ENCODE peak calls at places on chromosomes 16 and 17, in eight cellular contexts. W, Q, U, F, S, D, Z and C are unnamed samples.

GRCh38 chr17:78214706-78215061 is 631 bp downstream of the BIRC5 start:
- DNase-seq in W (no peak), Q (no peak), U (no peak), F (no peak), S (no peak), D (no peak), Z (no peak), C (no peak)

GRCh38 chr17:81404557-81405165 is 9.4 kb downstream of the BAHCC1 start:
- DNase-seq in W (no peak), Q (no peak), U (no peak), F (no peak), S (no peak), D (no peak), Z (no peak), C (no peak)

GRCh38 chr17:41308251-41308917 is 725 bp downstream of the KRTAP16-1 start:
- DNase-seq in W (peak; percentile 11), Q (no peak), U (peak; percentile 87), F (no peak), S (peak; percentile 57), D (peak; percentile 67), Z (peak; percentile 34), C (no peak)

GRCh38 chr16:2779151-2779920 is 2.3 kb upstream of the ELOB start:
- DNase-seq in W (no peak), Q (no peak), U (no peak), F (no peak), S (peak; percentile 55), D (no peak), Z (no peak), C (no peak)

GRCh38 chr17:40559016-40559853 is 6.0 kb downstream of the CCR7 start:
- DNase-seq in W (no peak), Q (peak; percentile 53), U (peak; percentile 69), F (no peak), S (peak; percentile 31), D (no peak), Z (no peak), C (no peak)

GRCh38 chr16:8670014-8670560 is 4.3 kb upstream of the ABAT start:
- DNase-seq in W (no peak), Q (no peak), U (no peak), F (no peak), S (no peak), D (no peak), Z (no peak), C (no peak)

GRCh38 chr16:11075163-11075562 is 130.8 kb downstream of the CLEC16A start:
- DNase-seq in W (no peak), Q (no peak), U (no peak), F (no peak), S (no peak), D (no peak), Z (no peak), C (no peak)

GRCh38 chr17:72297326-72298115 is 176.7 kb downstream of the SOX9 start:
- DNase-seq in W (peak; percentile 11), Q (peak; percentile 61), U (no peak), F (no peak), S (no peak), D (no peak), Z (peak; percentile 14), C (no peak)

GRCh38 chr16:87706278-87707000 is 59.3 kb downstream of the KLHDC4 start:
- DNase-seq in W (no peak), Q (no peak), U (peak; percentile 66), F (no peak), S (peak; percentile 69), D (peak; percentile 66), Z (no peak), C (no peak)
- H3K27ac ChIP-seq in W (no peak overlapping the region), Q (no peak overlapping the region), U (no peak overlapping the region), F (no peak overlapping the region), S (no peak overlapping the region), D (no peak overlapping the region), Z (no peak overlapping the region), C (no peak overlapping the region)

GRCh38 chr17:57619061-57619937 is 125.8 kb downstream of the CCDC182 start:
- DNase-seq in W (no peak), Q (peak; percentile 18), U (no peak), F (no peak), S (no peak), D (no peak), Z (no peak), C (no peak)

GRCh38 chr17:57614742-57615141 is 130.4 kb downstream of the CCDC182 start:
- DNase-seq in W (no peak), Q (no peak), U (no peak), F (no peak), S (no peak), D (no peak), Z (no peak), C (no peak)

GRCh38 chr17:57615836-57616235 is 129.3 kb downstream of the CCDC182 start:
- DNase-seq in W (no peak), Q (no peak), U (no peak), F (no peak), S (no peak), D (no peak), Z (no peak), C (no peak)

GRCh38 chr17:57620576-57620975 is 124.5 kb downstream of the CCDC182 start:
- DNase-seq in W (no peak), Q (no peak), U (no peak), F (no peak), S (no peak), D (no peak), Z (no peak), C (no peak)

GRCh38 chr17:57617218-57617617 is 127.9 kb downstream of the CCDC182 start:
- DNase-seq in W (no peak), Q (no peak), U (no peak), F (no peak), S (no peak), D (no peak), Z (no peak), C (no peak)
- H3K27ac ChIP-seq in W (no peak overlapping the region), Q (no peak overlapping the region), U (peak overlapping the region; percentile 79), F (no peak overlapping the region), S (no peak overlapping the region), D (no peak overlapping the region), Z (no peak overlapping the region), C (no peak overlapping the region)

GRCh38 chr17:64648234-64648633 is 13.9 kb downstream of the SMURF2 start:
- DNase-seq in W (no peak), Q (no peak), U (no peak), F (no peak), S (no peak), D (no peak), Z (no peak), C (no peak)
- H3K27ac ChIP-seq in W (no peak overlapping the region), Q (no peak overlapping the region), U (no peak overlapping the region), F (no peak overlapping the region), S (no peak overlapping the region), D (no peak overlapping the region), Z (no peak overlapping the region), C (no peak overlapping the region)

GRCh38 chr17:57915980-57916757 is 39.0 kb downstream of the CUEDC1 start:
- DNase-seq in W (peak; percentile 54), Q (no peak), U (no peak), F (no peak), S (peak; percentile 31), D (no peak), Z (no peak), C (no peak)

GRCh38 chr17:57913576-57914273 is 41.5 kb downstream of the CUEDC1 start:
- DNase-seq in W (peak; percentile 42), Q (peak; percentile 23), U (no peak), F (no peak), S (no peak), D (no peak), Z (no peak), C (no peak)

GRCh38 chr17:57916925-57917858 is 38.0 kb downstream of the CUEDC1 start:
- DNase-seq in W (peak; percentile 46), Q (no peak), U (no peak), F (no peak), S (peak; percentile 7), D (no peak), Z (peak; percentile 59), C (peak; percentile 36)

GRCh38 chr17:57914274-57915147 is 40.7 kb downstream of the CUEDC1 start:
- DNase-seq in W (no peak), Q (no peak), U (no peak), F (no peak), S (no peak), D (no peak), Z (no peak), C (no peak)

GRCh38 chr17:57915532-57915931 is 39.7 kb downstream of the CUEDC1 start:
- DNase-seq in W (peak; percentile 19), Q (no peak), U (no peak), F (no peak), S (no peak), D (no peak), Z (no peak), C (no peak)
- H3K27ac ChIP-seq in W (peak overlapping the region; percentile 88), Q (peak overlapping the region; percentile 33), U (no peak overlapping the region), F (peak overlapping the region; percentile 1), S (no peak overlapping the region), D (peak overlapping the region; percentile 18), Z (peak overlapping the region; percentile 57), C (peak overlapping the region; percentile 90)

GRCh38 chr17:48047741-48048320 is 328 bp upstream of the NFE2L1 start:
- DNase-seq in W (peak; percentile 100), Q (peak; percentile 100), U (peak; percentile 100), F (peak; percentile 95), S (peak; percentile 99), D (peak; percentile 98), Z (peak; percentile 100), C (peak; percentile 98)
- H3K27ac ChIP-seq in W (peak overlapping the region; percentile 97), Q (peak overlapping the region; percentile 95), U (peak overlapping the region; percentile 98), F (peak overlapping the region; percentile 97), S (peak overlapping the region; percentile 90), D (peak overlapping the region; percentile 95), Z (peak overlapping the region; percentile 97), C (peak overlapping the region; percentile 96)

DNA sequence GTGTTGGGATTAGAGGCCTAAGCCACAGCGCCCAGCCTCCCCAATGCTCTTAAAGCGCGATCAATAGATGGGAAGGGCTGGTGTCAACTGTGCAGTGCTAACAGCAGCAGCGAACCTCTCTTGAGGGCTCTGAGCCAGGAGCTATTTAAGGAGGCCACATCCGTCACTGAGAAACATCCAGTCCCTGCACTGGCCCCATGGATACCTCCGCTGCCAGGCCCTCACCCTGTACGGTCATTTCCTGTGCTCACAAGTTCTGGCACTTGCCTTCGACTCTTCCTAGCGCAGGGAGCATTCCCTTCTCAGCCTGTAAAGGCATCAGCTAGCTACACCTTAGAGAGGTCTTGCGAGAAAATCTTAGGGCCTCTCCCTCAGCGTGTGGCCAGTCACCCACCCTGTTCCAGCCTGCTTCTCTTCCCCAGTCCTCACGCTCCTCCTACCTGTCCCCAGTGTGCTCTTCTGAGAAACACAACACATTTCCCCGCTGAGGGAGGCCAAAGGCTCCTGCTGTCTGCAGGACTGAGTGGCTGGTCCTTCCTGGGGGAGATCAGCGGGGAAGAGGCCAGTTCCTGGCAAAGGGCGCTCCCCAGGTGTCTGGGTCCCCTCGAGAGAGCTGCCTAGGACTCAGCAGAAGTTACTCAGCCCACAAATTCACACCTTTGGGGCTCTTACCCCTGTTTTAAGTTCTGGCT is 28.6 kb downstream of the GTF3C1 start:
- DNase-seq in W (no peak), Q (peak; percentile 78), U (no peak), F (no peak), S (no peak), D (no peak), Z (peak; percentile 88), C (no peak)
- H3K27ac ChIP-seq in W (no peak overlapping the region), Q (peak overlapping the region; percentile 97), U (peak overlapping the region; percentile 34), F (no peak overlapping the region), S (no peak overlapping the region), D (no peak overlapping the region), Z (peak overlapping the region; percentile 91), C (no peak overlapping the region)